ENCODE peak calls at places on chromosomes 7 and 10, in ten cellular contexts. N, W, Q, Z, K, F, A, U, T and S are unnamed samples.

GRCh38 chr10:119860866-119861601 is 11.6 kb downstream of the MCMBP start:
- DNase-seq in A (no peak), N (no peak), K (no peak), Z (no peak), Q (no peak), T (no peak), F (no peak), U (no peak), W (no peak), S (no peak)

GRCh38 chr7:41579961-41580935 is 122.6 kb downstream of the INHBA start:
- DNase-seq in K (no peak), T (no peak), Q (peak; percentile 76), U (no peak), Z (peak; percentile 85), F (no peak), N (no peak), W (peak; percentile 99), A (no peak), S (no peak)

GRCh38 chr10:61987951-61988379 is 86.5 kb downstream of the ARID5B start:
- DNase-seq in W (no peak), A (no peak), N (no peak), Z (no peak), K (no peak), U (no peak), T (no peak), F (no peak), Q (no peak), S (no peak)

GRCh38 chr7:5470721-5471311 is 47.2 kb upstream of the TNRC18 start:
- DNase-seq in W (no peak), T (no peak), K (no peak), Q (peak; percentile 45), U (no peak), N (no peak), F (no peak), A (no peak), Z (no peak), S (no peak)

GRCh38 chr10:120646738-120647427 is 189.9 kb downstream of the PLPP4 start:
- DNase-seq in Q (no peak), F (no peak), A (no peak), N (no peak), K (no peak), U (no peak), W (no peak), T (no peak), Z (no peak), S (no peak)

GRCh38 chr10:79399242-79399831 is 46.1 kb downstream of the ZCCHC24 start:
- DNase-seq in N (peak; percentile 95), K (peak; percentile 82), T (no peak), W (peak; percentile 95), F (no peak), Q (peak; percentile 99), Z (peak; percentile 90), U (peak; percentile 81), A (no peak), S (peak; percentile 88)

GRCh38 chr7:99010281-99010680 is 131.9 kb downstream of the TRRAP start:
- DNase-seq in Z (no peak), A (no peak), U (no peak), W (no peak), N (no peak), T (no peak), Q (no peak), F (no peak), K (no peak), S (no peak)

GRCh38 chr10:6068422-6068821 is 6.3 kb upstream of the IL2RA start:
- DNase-seq in Z (no peak), K (no peak), Q (no peak), A (no peak), N (no peak), U (peak; percentile 29), W (no peak), T (no peak), F (no peak), S (peak; percentile 55)

GRCh38 chr10:89481662-89482061 is 53.7 kb downstream of the SLC16A12 start:
- DNase-seq in W (peak; percentile 88), N (no peak), A (no peak), U (no peak), Q (peak; percentile 96), F (no peak), Z (peak; percentile 77), T (no peak), K (no peak), S (no peak)

GRCh38 chr7:16636533-16637173 is 8.9 kb downstream of the ANKMY2 start:
- DNase-seq in U (no peak), W (peak; percentile 77), A (no peak), Z (no peak), T (no peak), Q (no peak), N (no peak), K (no peak), F (no peak), S (no peak)

GRCh38 chr7:55476071-55476803 is 96.1 kb downstream of the VOPP1 start:
- DNase-seq in A (no peak), W (no peak), N (no peak), K (no peak), T (no peak), Q (peak; percentile 30), U (no peak), Z (peak; percentile 87), F (no peak), S (no peak)

DNA sequence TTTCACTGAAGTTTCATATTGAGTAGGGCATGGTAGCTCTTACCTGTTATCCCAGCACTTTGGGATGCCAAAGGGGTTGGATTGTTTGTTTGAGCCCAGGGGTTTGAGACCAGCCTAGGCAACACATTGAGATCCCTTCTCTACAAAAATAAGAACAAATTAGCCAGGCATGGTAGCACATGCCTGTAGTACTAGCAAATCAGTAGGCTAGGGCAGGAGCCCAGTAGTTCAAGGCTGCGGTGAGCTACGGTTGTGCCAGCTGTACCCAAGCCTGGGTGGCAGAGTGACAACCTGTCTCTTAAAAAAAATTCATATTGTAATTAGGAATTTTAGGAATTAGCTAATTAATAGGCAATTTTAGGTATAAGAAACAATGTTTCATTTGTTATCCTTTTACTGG is 18.0 kb downstream of the BBIP1 start:
- DNase-seq in Z (no peak), Q (no peak), W (no peak), A (no peak), N (no peak), T (no peak), K (no peak), F (no peak), U (no peak), S (no peak)
- H3K36me3 ChIP-seq in Z (peaks cover 13% of the 10 kb centered on the region), Q (peaks cover 41% of the 10 kb centered on the region), W (peaks cover 2% of the 10 kb centered on the region), A (peaks cover 8% of the 10 kb centered on the region), N (no peaks in the 10 kb centered on the region), T (peaks cover 8% of the 10 kb centered on the region), K (peaks cover 11% of the 10 kb centered on the region), F (no peaks in the 10 kb centered on the region), U (peaks cover 76% of the 10 kb centered on the region), S (peaks cover 42% of the 10 kb centered on the region)

DNA sequence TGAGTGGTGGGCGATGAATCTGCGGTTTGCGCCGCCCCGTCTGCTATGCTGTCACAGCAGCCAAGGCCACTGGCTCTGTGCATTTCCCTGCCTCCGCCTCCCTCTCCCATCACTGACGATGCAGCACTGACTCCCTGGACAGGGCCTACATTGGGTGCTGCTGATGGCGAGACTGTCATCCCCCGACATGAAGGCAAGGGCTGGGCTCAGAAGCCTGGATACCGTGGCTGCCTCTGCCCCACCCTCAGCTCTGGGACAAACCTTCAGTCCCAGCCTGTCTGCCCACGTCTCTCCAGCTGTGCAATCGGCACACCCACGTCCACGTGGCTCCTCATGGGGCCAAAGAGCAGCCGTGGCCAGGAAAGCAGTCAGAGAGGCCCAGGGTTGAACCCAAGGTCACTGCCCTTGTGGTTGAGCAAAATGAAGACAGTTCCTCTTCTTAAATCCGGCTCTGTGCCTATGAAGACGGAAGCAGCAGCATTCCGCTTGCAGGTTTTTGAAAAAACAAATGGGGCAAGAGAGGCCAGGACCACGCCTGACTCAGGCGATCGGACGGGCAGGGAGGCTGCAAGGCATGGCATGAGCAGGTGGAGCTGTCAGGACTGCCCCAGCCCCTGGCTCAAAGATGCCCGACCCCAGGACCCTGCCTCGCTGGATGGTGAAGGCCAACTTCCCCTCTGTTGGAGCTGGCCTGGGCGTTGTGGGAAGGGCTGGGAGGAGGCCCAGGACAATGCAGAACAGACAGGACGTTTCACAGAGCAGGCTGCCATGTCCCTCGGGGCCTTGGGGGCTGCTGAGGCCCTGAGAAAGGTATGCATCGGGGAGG is 517.5 kb downstream of the DNAJB6 start:
- DNase-seq in Q (no peak), A (no peak), F (no peak), K (peak; percentile 77), N (peak; percentile 79), U (peak; percentile 43), Z (no peak), W (no peak), T (peak; percentile 26), S (peak; percentile 90)
- H3K4me3 ChIP-seq in Q (no peak overlapping the region), A (no peak overlapping the region), F (no peak overlapping the region), K (no peak overlapping the region), N (no peak overlapping the region), U (no peak overlapping the region), Z (no peak overlapping the region), W (no peak overlapping the region), T (no peak overlapping the region), S (peak overlapping the region; percentile 22)

GRCh38 chr7:2944729-2945128 is 98.9 kb downstream of the CARD11 start:
- DNase-seq in W (no peak), Q (no peak), F (no peak), K (no peak), A (no peak), U (no peak), Z (no peak), N (no peak), T (no peak), S (peak; percentile 30)
- H3K36me3 ChIP-seq in W (no peaks in the 10 kb centered on the region), Q (no peaks in the 10 kb centered on the region), F (no peaks in the 10 kb centered on the region), K (no peaks in the 10 kb centered on the region), A (no peaks in the 10 kb centered on the region), U (peaks cover 7% of the 10 kb centered on the region), Z (no peaks in the 10 kb centered on the region), N (no peaks in the 10 kb centered on the region), T (no peaks in the 10 kb centered on the region), S (no peaks in the 10 kb centered on the region)

GRCh38 chr7:70306173-70306572 is 707.9 kb downstream of the AUTS2 start:
- DNase-seq in T (no peak), W (no peak), N (no peak), Q (no peak), F (peak; percentile 34), A (no peak), K (no peak), U (no peak), Z (no peak), S (no peak)

GRCh38 chr7:70307544-70308106 is 709.4 kb downstream of the AUTS2 start:
- DNase-seq in Z (no peak), K (no peak), A (no peak), T (no peak), U (no peak), Q (no peak), F (no peak), W (no peak), N (no peak), S (no peak)

GRCh38 chr7:70301673-70302072 is 703.4 kb downstream of the AUTS2 start:
- DNase-seq in T (no peak), Q (no peak), A (no peak), F (no peak), N (no peak), W (no peak), U (no peak), Z (no peak), K (no peak), S (no peak)

GRCh38 chr7:70303309-70303708 is 705.0 kb downstream of the AUTS2 start:
- DNase-seq in K (no peak), W (no peak), F (no peak), A (no peak), N (no peak), Q (no peak), Z (no peak), T (no peak), U (no peak), S (no peak)

DNA sequence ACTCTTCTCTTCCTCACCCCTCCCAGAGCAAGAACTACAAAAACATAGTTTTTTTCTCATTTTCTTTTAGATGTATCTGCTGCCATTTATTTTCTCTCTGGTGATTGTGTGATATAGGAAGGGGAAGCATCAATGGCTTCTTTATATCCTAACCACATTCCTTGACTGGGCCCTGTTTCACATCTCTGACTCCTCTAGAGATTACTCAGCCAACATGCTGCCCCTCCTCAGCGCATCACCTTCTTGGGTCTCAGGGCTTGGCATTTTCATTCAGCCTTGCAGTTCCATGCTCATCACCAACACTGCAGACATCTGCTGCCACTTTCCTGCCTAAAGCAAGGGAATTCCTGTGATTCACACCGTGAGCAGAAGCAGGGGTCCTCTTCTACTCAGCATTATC is 705.5 kb downstream of the AUTS2 start:
- DNase-seq in T (no peak), W (no peak), U (no peak), K (no peak), N (no peak), F (no peak), A (no peak), Q (no peak), Z (no peak), S (no peak)
- H3K4me3 ChIP-seq in T (no peak overlapping the region), W (no peak overlapping the region), U (no peak overlapping the region), K (no peak overlapping the region), N (no peak overlapping the region), F (no peak overlapping the region), A (no peak overlapping the region), Q (no peak overlapping the region), Z (no peak overlapping the region), S (no peak overlapping the region)